ENCODE peak calls at places on chromosomes 12 and 14, in four cellular contexts. A is K562, G is HepG2, K is GM12878. S is an unnamed sample. For H3K79me2, the result is how much of the 10 kb centered on the place peaks cover.

GRCh38 chr12:117994551-117995438 is 21.7 kb upstream of the RFC5 start:
- DNase-seq in A (no peak), G (no peak), K (no peak), S (no peak)

GRCh38 chr14:33646692-33647260 is 304.1 kb downstream of the EGLN3 start:
- DNase-seq in A (no peak), G (no peak), K (no peak), S (peak)

GRCh38 chr12:30134229-30134628 is 350.5 kb upstream of the TMTC1 start:
- DNase-seq in A (peak), G (peak), K (no peak), S (no peak)

GRCh38 chr12:1505576-1505975 is 88.8 kb downstream of the FBXL14 start:
- DNase-seq in A (no peak), G (no peak), K (no peak), S (no peak)

GRCh38 chr12:46608431-46609280 is 217.1 kb downstream of the SLC38A4 start:
- DNase-seq in A (no peak), G (no peak), K (no peak), S (peak)

GRCh38 chr12:130446846-130447654 is 109.4 kb downstream of the PIWIL1 start:
- DNase-seq in A (no peak), G (no peak), K (no peak), S (no peak)

GRCh38 chr12:75437564-75437963 is 43.0 kb upstream of the GLIPR1 start:
- DNase-seq in A (no peak), G (peak), K (no peak), S (peak)

GRCh38 chr12:13222076-13222475 is 25.6 kb downstream of the EMP1 start:
- DNase-seq in A (no peak), G (no peak), K (no peak), S (no peak)

GRCh38 chr14:104801284-104802119 is 601 bp downstream of the ZBTB42 start:
- DNase-seq in A (peak), G (no peak), K (no peak), S (no peak)

GRCh38 chr14:80948291-80948690 is 6.8 kb upstream of the CEP128 start:
- DNase-seq in A (no peak), G (no peak), K (no peak), S (no peak)

GRCh38 chr14:80942158-80942738 is 710 bp upstream of the CEP128 start:
- DNase-seq in A (peak), G (no peak), K (no peak), S (peak)

GRCh38 chr14:80946187-80946586 is 4.6 kb upstream of the CEP128 start:
- DNase-seq in A (no peak), G (no peak), K (no peak), S (no peak)

GRCh38 chr14:80946797-80947196 is 5.3 kb upstream of the CEP128 start:
- DNase-seq in A (no peak), G (no peak), K (no peak), S (no peak)

GRCh38 chr14:80944861-80945617 is 3.5 kb upstream of the CEP128 start:
- DNase-seq in A (no peak), G (no peak), K (no peak), S (no peak)
- TF ChIP-seq MYC in A (no peak), G (no peak), K (no peak), S (no peak)

DNA sequence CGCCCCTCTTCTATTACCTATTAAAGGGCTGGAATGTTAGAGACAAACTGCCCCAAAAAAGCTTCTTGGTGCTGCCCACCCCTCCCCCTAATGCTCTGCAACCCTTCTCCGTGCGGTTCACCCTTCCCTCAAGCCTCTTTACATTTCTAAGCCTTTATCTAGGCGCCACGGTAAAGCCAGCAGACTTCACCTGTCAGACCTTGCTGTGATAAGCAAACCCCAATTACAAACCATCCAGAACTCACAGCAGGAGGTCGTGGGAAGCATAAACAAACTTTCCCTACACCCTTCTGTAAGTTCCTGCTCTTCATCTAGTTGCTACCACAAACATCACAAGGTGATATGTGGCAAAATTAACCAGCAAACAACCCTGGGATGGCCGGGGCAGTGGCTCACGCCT is 56.8 kb downstream of the MOK start:
- DNase-seq in A (peak), G (no peak), K (no peak), S (no peak)
- H3K79me2 ChIP-seq in A (under half), G (under half), K (under half), S (under half)

GRCh38 chr12:58919271-58920101 is 818 bp downstream of the LRIG3 start:
- DNase-seq in A (no peak), G (peak), K (no peak), S (peak)
- TF ChIP-seq POLR2AphosphoS5 in A (no peak), G (no peak), K (peak), S (no peak)

DNA sequence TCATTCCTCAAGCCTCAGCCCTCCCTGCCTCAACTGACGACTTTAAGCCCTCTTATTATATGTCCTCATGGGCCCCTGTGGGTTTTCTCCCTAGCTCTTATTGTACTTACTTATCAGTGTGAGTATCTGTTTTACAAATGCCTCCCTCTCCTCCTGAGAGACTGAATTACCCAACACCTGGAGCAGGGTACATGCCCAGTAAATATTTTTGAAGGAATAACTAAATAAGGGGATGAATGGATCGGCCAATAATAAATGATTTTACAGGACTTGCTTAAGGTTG is 95.8 kb upstream of the SLC35F4 start:
- DNase-seq in A (no peak), G (no peak), K (no peak), S (no peak)
- TF ChIP-seq MYC in A (no peak), G (no peak), K (no peak), S (no peak)

GRCh38 chr12:106917503-106917902 is 38.2 kb upstream of the TMEM263 start:
- DNase-seq in A (no peak), G (no peak), K (no peak), S (peak)

GRCh38 chr12:106915635-106916026 is 40.1 kb upstream of the TMEM263 start:
- DNase-seq in A (no peak), G (no peak), K (no peak), S (no peak)

GRCh38 chr12:106924458-106924857 is 31.2 kb upstream of the TMEM263 start:
- DNase-seq in A (no peak), G (no peak), K (no peak), S (no peak)

GRCh38 chr12:106918746-106919145 is 37.0 kb upstream of the TMEM263 start:
- DNase-seq in A (peak), G (peak), K (no peak), S (peak)

GRCh38 chr12:106919910-106920544 is 35.7 kb upstream of the TMEM263 start:
- DNase-seq in A (peak), G (peak), K (no peak), S (peak)
- H3K79me2 ChIP-seq in A (under half), G (under half), K (under half), S (under half)

GRCh38 chr12:27183342-27183741 is 60.7 kb upstream of the STK38L start:
- DNase-seq in A (no peak), G (no peak), K (no peak), S (no peak)
- TF ChIP-seq POLR2AphosphoS5 in A (no peak), G (no peak), K (no peak), S (no peak)

DNA sequence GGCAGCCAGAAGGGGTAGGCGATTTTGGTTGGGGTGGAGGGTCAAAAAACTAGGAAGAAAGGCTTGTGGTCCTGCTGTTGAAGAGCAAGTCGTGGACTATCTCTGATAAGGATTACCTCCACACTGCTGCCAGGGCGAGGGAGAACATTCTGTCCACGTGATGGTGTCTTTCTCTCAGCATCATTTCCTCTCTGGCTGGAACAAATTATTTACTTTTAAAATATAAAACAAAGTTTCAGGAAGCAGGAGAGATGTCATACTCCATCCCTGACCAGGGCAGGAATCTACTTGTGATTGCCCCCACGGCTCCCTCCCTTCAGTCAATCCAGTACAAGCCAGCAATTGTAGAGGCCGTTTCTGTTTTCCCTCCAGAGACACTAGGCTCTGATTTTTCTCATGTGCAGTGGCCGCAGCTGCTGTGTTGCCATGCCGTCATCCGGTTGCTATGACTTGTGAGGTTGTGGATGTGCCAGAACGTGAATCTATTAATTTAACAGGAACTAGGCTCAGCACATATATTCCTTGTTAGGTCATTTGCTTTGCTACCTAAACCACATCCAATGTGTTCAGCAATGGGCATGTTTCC is 61.5 kb upstream of the PTGR2 start:
- DNase-seq in A (no peak), G (no peak), K (no peak), S (peak)
- TF ChIP-seq MYC in A (no peak), G (no peak), K (no peak), S (no peak)

GRCh38 chr12:11688379-11688778 is 38.9 kb downstream of the ETV6 start:
- DNase-seq in A (no peak), G (no peak), K (no peak), S (no peak)

GRCh38 chr12:11689591-11690158 is 40.2 kb downstream of the ETV6 start:
- DNase-seq in A (no peak), G (no peak), K (no peak), S (no peak)

GRCh38 chr12:11686135-11686534 is 36.7 kb downstream of the ETV6 start:
- DNase-seq in A (no peak), G (no peak), K (no peak), S (no peak)

GRCh38 chr12:11687538-11687937 is 38.1 kb downstream of the ETV6 start:
- DNase-seq in A (no peak), G (peak), K (no peak), S (no peak)

GRCh38 chr12:11688831-11689230 is 39.4 kb downstream of the ETV6 start:
- DNase-seq in A (no peak), G (no peak), K (no peak), S (no peak)
- H3K79me2 ChIP-seq in A (under half), G (under half), K (half or more), S (half or more)

GRCh38 chr12:59698599-59698998 is 102.8 kb downstream of the SLC16A7 start:
- DNase-seq in A (no peak), G (no peak), K (no peak), S (no peak)
- TF ChIP-seq POLR2AphosphoS5 in A (no peak), G (no peak), K (no peak), S (no peak)

S was measured in endothelial cell of umbilical vein.